ENCODE peak calls at places on chromosomes 7 and 10, in eight cellular contexts. T is LoVo, E is left ventricle myocardium inferior, H is OCI-LY7, W is GM23338, I is B cell, Y is fibroblast of the conjunctiva, M is AG20443. Z is an unnamed sample.

GRCh38 chr10:124359336-124359832 is 59.3 kb downstream of the OAT start:
- DNase-seq in T (no peak), E (no peak), H (no peak), W (no peak), I (no peak), Y (no peak), M (no peak), Z (no peak)

GRCh38 chr10:113665806-113666354 is 2.0 kb upstream of the NRAP start:
- DNase-seq in T (no peak), E (no peak), H (no peak), W (peak), I (no peak), Y (peak), M (peak), Z (peak)

GRCh38 chr7:105876964-105877601 is 684 bp upstream of the ATXN7L1 start:
- DNase-seq in T (peak), E (peak), H (no peak), W (peak), I (peak), Y (peak), M (peak), Z (peak)

GRCh38 chr10:124145109-124145860 is 51.9 kb upstream of the CHST15 start:
- DNase-seq in T (no peak), E (peak), H (peak), W (no peak), I (no peak), Y (peak), M (no peak), Z (no peak)

GRCh38 chr10:98030991-98031431 is 590 bp upstream of the CRTAC1 start:
- DNase-seq in T (no peak), E (no peak), H (no peak), W (peak), I (no peak), Y (no peak), M (peak), Z (no peak)

GRCh38 chr7:114548576-114548975 is 134.0 kb downstream of the FOXP2 start:
- DNase-seq in T (no peak), E (no peak), H (no peak), W (no peak), I (no peak), Y (peak), M (no peak), Z (no peak)

GRCh38 chr7:21305455-21306235 is 122.2 kb upstream of the SP4 start:
- DNase-seq in T (no peak), E (no peak), H (no peak), W (no peak), I (no peak), Y (no peak), M (no peak), Z (no peak)

GRCh38 chr10:7520496-7521485 is 110.0 kb upstream of the SFMBT2 start:
- DNase-seq in T (no peak), E (no peak), H (no peak), W (no peak), I (no peak), Y (no peak), M (no peak), Z (no peak)

GRCh38 chr10:59085641-59086502 is 90.6 kb upstream of the PHYHIPL start:
- DNase-seq in T (no peak), E (no peak), H (no peak), W (no peak), I (no peak), Y (no peak), M (no peak), Z (no peak)

GRCh38 chr7:32524631-32525030 is 29.3 kb downstream of the AVL9 start:
- DNase-seq in T (no peak), E (no peak), H (no peak), W (no peak), I (no peak), Y (no peak), M (no peak), Z (no peak)

GRCh38 chr10:35416628-35417625 is 80.6 kb downstream of the CCNY start:
- DNase-seq in T (no peak), E (no peak), H (peak), W (peak), I (peak), Y (no peak), M (no peak), Z (no peak)

GRCh38 chr10:33335800-33336605 is 1.5 kb upstream of the NRP1 start:
- DNase-seq in T (peak), E (peak), H (no peak), W (peak), I (no peak), Y (peak), M (peak), Z (peak)